ENCODE peak calls at places on chromosomes 3 and 15, in five cellular contexts. Y is epithelial cell of esophagus, I is astrocyte of the spinal cord, P is IMR-90, A is psoas muscle. T is an unnamed sample.
A peak's percentile ranks its signal among the peaks of the same experiment; 100 is the strongest.

GRCh38 chr3:81554348-81554747 is 207.1 kb downstream of the GBE1 start:
- DNase-seq in Y (no peak), A (no peak), I (peak; percentile 68), P (peak; percentile 82), T (peak; percentile 51)

GRCh38 chr3:38331257-38332022 is 15.1 kb upstream of the XYLB start:
- DNase-seq in I (no peak), A (no peak), Y (no peak), P (no peak), T (no peak)

GRCh38 chr3:89107461-89108035 is at the start of gene EPHA3:
- DNase-seq in I (peak; percentile 78), P (peak; percentile 58), A (peak; percentile 85), Y (peak; percentile 78), T (peak; percentile 54)

GRCh38 chr3:185152433-185153169 is at the start of gene C3orf70:
- DNase-seq in I (peak; percentile 54), P (peak; percentile 44), Y (peak; percentile 44), A (peak; percentile 75), T (peak; percentile 71)

GRCh38 chr3:1138036-1138435 is 45.2 kb downstream of the CNTN6 start:
- DNase-seq in Y (no peak), A (no peak), I (no peak), P (no peak), T (no peak)

GRCh38 chr3:125119752-125120369 is 64.1 kb upstream of the HEG1 start:
- DNase-seq in Y (no peak), P (no peak), I (peak; percentile 22), A (no peak), T (no peak)

GRCh38 chr3:28777806-28778475 is 429.3 kb upstream of the AZI2 start:
- DNase-seq in I (no peak), A (no peak), P (no peak), Y (no peak), T (no peak)

GRCh38 chr3:107452436-107452835 is 70.3 kb upstream of the BBX start:
- DNase-seq in I (peak; percentile 69), P (peak; percentile 83), Y (peak; percentile 74), A (no peak), T (peak; percentile 32)

GRCh38 chr3:37770938-37771918 is 90.5 kb upstream of the CTDSPL start:
- DNase-seq in P (no peak), I (peak; percentile 34), A (no peak), Y (no peak), T (no peak)

GRCh38 chr15:38076806-38077205 is 142.4 kb downstream of the TMCO5A start:
- DNase-seq in Y (no peak), I (peak; percentile 39), A (peak; percentile 77), P (no peak), T (peak; percentile 65)

GRCh38 chr3:65787827-65788226 is 250.9 kb downstream of the MAGI1 start:
- DNase-seq in Y (no peak), P (no peak), I (no peak), A (no peak), T (no peak)

GRCh38 chr15:98760112-98760826 is 111.9 kb downstream of the IGF1R start:
- DNase-seq in Y (peak; percentile 91), P (no peak), I (no peak), A (no peak), T (peak; percentile 23)

GRCh38 chr3:185151101-185151958 is 1.5 kb downstream of the C3orf70 start:
- DNase-seq in A (no peak), P (no peak), Y (no peak), I (no peak), T (no peak)

GRCh38 chr3:186235554-186235953 is 126.5 kb downstream of the DGKG start:
- DNase-seq in P (no peak), Y (no peak), A (no peak), I (no peak), T (no peak)

GRCh38 chr3:187902041-187902471 is 156.8 kb upstream of the BCL6 start:
- DNase-seq in Y (no peak), P (no peak), I (no peak), A (no peak), T (no peak)

GRCh38 chr15:87623832-87624231 is 632.7 kb downstream of the NTRK3 start:
- DNase-seq in I (no peak), A (no peak), Y (peak; percentile 36), P (no peak), T (no peak)

GRCh38 chr3:37025562-37026335 is 32.4 kb downstream of the MLH1 start:
- DNase-seq in I (no peak), A (no peak), Y (no peak), P (no peak), T (no peak)

GRCh38 chr15:79463043-79463780 is 31.1 kb downstream of the MINAR1 start:
- DNase-seq in I (no peak), Y (no peak), A (no peak), P (no peak), T (no peak)

GRCh38 chr3:137767146-137768020 is 3.3 kb downstream of the SOX14 start:
- DNase-seq in Y (no peak), A (no peak), P (no peak), I (no peak), T (no peak)
- H3K4me3 ChIP-seq in Y (no peak overlapping the region), A (peak overlapping the region; percentile 51), P (no peak overlapping the region), I (peak overlapping the region; percentile 18), T (peak overlapping the region; percentile 53)

DNA sequence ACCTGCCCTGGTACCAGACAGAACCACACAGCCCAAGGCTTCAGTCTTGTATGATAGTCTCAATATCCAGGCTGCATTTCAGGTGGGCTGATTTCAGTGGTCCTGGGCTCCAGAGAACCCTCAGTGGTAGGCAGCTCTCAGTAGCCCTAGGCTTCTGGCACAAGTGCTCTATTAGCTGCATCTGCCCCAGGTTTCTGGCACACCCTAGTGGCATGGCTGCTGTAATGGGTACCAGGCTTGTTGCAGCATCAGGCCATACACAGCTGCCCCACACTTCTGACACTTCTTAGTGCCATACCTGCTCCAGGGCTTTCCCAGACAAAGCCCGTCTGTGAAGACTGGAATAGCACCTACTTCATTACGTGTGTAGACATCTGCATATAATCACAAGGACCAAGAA is 1062.2 kb upstream of the EPHA6 start:
- DNase-seq in I (no peak), A (no peak), P (no peak), Y (peak; percentile 8), T (no peak)
- H3K4me3 ChIP-seq in I (no peak overlapping the region), A (no peak overlapping the region), P (no peak overlapping the region), Y (no peak overlapping the region), T (no peak overlapping the region)

DNA sequence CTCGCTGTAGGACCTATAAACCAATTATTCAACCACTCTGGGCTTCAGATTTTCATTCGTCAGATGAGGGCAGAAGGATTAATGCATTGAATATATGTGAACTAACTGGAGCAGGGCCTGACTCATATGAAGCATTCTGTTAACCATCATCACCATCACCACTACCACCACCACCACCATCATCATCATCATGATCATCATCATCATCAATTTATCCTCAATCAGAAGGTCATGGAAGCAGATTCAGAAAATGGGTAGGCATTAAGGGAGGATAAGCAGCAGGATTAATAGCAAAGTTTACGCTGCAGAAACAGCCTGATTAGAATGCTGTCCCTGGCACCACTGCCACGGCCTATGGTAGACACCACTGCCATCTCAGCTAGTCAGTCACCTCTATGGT is 407.5 kb upstream of the THBS1 start:
- DNase-seq in A (no peak), I (no peak), Y (no peak), P (no peak), T (no peak)
- H3K4me3 ChIP-seq in A (no peak overlapping the region), I (no peak overlapping the region), Y (no peak overlapping the region), P (no peak overlapping the region), T (no peak overlapping the region)

GRCh38 chr3:197790033-197790432 is 1.0 kb upstream of the LRCH3 start:
- DNase-seq in Y (no peak), P (no peak), I (no peak), A (no peak), T (no peak)
- H3K4me3 ChIP-seq in Y (no peak overlapping the region), P (no peak overlapping the region), I (no peak overlapping the region), A (no peak overlapping the region), T (no peak overlapping the region)

GRCh38 chr3:172151610-172152293 is 112.4 kb downstream of the FNDC3B start:
- DNase-seq in I (no peak), P (no peak), A (no peak), Y (no peak), T (no peak)
- H3K4me3 ChIP-seq in I (no peak overlapping the region), P (no peak overlapping the region), A (no peak overlapping the region), Y (no peak overlapping the region), T (no peak overlapping the region)

GRCh38 chr3:49217688-49218470 is 46.5 kb downstream of the KLHDC8B start:
- DNase-seq in Y (no peak), P (no peak), I (no peak), A (no peak), T (no peak)
- H3K4me3 ChIP-seq in Y (no peak overlapping the region), P (no peak overlapping the region), I (no peak overlapping the region), A (peak overlapping the region; percentile 19), T (no peak overlapping the region)

GRCh38 chr15:31350771-31351170 is 24.1 kb downstream of the KLF13 start:
- DNase-seq in Y (no peak), P (no peak), I (no peak), A (no peak), T (no peak)

GRCh38 chr15:31353931-31354330 is 27.3 kb downstream of the KLF13 start:
- DNase-seq in I (peak; percentile 6), Y (no peak), A (peak; percentile 92), P (no peak), T (peak; percentile 53)

GRCh38 chr15:31352911-31353811 is 26.5 kb downstream of the KLF13 start:
- DNase-seq in I (peak; percentile 89), P (peak; percentile 82), A (peak; percentile 91), Y (no peak), T (peak; percentile 92)

GRCh38 chr15:31349233-31350141 is 22.9 kb downstream of the KLF13 start:
- DNase-seq in I (no peak), Y (no peak), A (peak; percentile 89), P (no peak), T (peak; percentile 64)

DNA sequence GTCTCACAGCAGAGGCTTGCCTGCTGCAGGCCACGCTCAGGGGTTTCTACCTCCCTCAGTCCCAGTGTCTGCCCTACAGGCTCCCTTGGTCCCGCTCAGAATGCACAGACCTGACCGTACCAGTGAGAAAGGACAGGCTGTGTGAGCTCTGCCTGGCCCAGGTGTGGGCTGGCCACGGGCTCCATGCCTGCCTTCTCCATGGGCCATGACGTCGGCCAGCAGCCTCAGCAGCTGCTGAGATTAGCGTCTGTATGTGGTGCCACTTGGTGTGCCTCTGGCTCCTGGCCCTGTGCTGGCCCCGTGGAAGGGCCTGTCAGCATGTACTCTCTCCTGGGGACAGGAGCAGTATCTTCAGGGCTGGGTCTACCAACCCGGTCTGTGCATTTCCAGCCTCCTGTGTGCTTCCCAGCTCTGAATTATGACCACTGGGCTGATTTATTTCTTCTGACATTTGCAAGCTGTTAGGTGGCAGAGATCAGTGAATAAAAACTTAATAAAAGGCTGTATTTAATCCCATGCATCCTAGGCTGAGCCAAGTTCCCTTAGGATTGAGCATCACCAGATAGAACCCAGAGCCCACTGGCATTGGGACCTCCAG is 25.7 kb downstream of the KLF13 start:
- DNase-seq in I (peak; percentile 7), P (peak; percentile 4), Y (no peak), A (peak; percentile 95), T (no peak)
- H3K4me3 ChIP-seq in I (no peak overlapping the region), P (no peak overlapping the region), Y (no peak overlapping the region), A (peak overlapping the region; percentile 52), T (no peak overlapping the region)

T was measured in AG10803.